ENCODE peak calls at places on chromosomes 7 and 10, in six cellular contexts. G is keratinocyte, N is AG04450, U is mesenchymal stem cell, I is ovary, B is right atrium auricular region. H is an unnamed sample.

GRCh38 chr7:14047709-14048399 is 58.4 kb upstream of the ETV1 start:
- DNase-seq in G (no peak), I (no peak), N (no peak), B (no peak), U (no peak), H (no peak)

GRCh38 chr7:156994417-156994816 is 16.0 kb downstream of the MNX1 start:
- DNase-seq in N (no peak), B (no peak), U (no peak), G (no peak), I (no peak), H (no peak)

GRCh38 chr10:128047337-128047736 is 78.9 kb downstream of the MKI67 start:
- DNase-seq in G (peak), N (no peak), U (peak), B (peak), I (peak), H (no peak)

GRCh38 chr10:18681366-18681765 is 22.1 kb downstream of the ARL5B start:
- DNase-seq in I (no peak), G (no peak), B (no peak), N (no peak), U (peak), H (peak)

GRCh38 chr7:102396710-102397019 is 502 bp downstream of the PRKRIP1 start:
- DNase-seq in I (no peak), N (no peak), B (no peak), G (no peak), U (no peak), H (no peak)

GRCh38 chr10:133257489-133258065 is 19.1 kb downstream of the ADAM8 start:
- DNase-seq in I (peak), B (peak), U (peak), G (no peak), N (no peak), H (peak)

GRCh38 chr7:120729300-120729699 is 128.6 kb downstream of the TSPAN12 start:
- DNase-seq in I (no peak), N (no peak), G (no peak), B (no peak), U (peak), H (no peak)

GRCh38 chr7:50603288-50603687 is 38.1 kb upstream of the DDC start:
- DNase-seq in N (no peak), I (no peak), U (no peak), G (no peak), B (no peak), H (no peak)

GRCh38 chr10:61280303-61280702 is 172.9 kb downstream of the TMEM26 start:
- DNase-seq in G (no peak), U (peak), N (no peak), B (no peak), I (no peak), H (peak)

GRCh38 chr10:110699859-110700468 is 55.8 kb downstream of the RBM20 start:
- DNase-seq in U (no peak), N (no peak), I (no peak), B (no peak), G (no peak), H (no peak)

GRCh38 chr7:117937049-117937448 is 63.8 kb upstream of the CTTNBP2 start:
- DNase-seq in U (no peak), B (no peak), G (no peak), I (no peak), N (no peak), H (no peak)

GRCh38 chr7:29287366-29287765 is 92.8 kb downstream of the CHN2 start:
- DNase-seq in B (no peak), I (no peak), G (peak), N (no peak), U (peak), H (peak)

GRCh38 chr10:130108934-130109604 is 1.6 kb downstream of the C10orf143 start:
- DNase-seq in I (no peak), N (no peak), G (no peak), U (no peak), B (no peak), H (no peak)
- H3K4me3 ChIP-seq in I (no peak), N (peak), G (peak), U (peak), B (peak), H (peak)

DNA sequence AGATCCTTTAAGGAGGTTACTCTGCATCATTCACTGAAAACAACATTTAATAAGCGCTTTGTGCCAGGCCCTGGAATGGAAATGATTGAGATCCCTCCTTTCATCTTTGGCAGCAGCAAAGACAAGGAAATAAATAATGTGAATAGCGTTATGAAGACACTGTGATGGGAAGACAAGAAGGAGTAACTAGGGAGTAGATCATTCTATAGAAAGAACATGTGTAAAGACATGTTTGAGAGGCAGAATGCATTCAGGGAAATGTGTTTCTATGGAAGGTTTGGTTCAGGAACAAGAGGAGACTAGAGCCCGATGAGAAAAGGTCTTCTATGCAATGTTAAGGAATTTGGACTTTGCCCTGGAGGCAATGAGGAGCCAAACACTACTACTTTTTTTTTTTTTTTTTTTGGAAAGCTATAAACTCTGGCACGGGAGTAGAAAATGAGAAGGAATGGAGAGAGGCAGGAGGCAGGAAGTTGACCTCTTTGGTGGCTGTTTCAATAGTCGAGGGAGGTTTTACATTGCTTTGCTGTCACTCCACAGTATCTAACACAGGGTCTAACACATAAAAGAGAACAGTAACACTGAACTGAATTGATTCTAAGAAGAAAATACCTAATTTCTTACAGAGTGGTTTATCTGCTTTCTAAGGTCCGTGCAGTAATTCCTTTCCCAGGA is 44.9 kb downstream of the SMURF1 start:
- DNase-seq in G (no peak), B (no peak), N (no peak), U (peak), I (no peak), H (no peak)
- H3K4me3 ChIP-seq in G (peak), B (no peak), N (no peak), U (peak), I (no peak), H (no peak)

DNA sequence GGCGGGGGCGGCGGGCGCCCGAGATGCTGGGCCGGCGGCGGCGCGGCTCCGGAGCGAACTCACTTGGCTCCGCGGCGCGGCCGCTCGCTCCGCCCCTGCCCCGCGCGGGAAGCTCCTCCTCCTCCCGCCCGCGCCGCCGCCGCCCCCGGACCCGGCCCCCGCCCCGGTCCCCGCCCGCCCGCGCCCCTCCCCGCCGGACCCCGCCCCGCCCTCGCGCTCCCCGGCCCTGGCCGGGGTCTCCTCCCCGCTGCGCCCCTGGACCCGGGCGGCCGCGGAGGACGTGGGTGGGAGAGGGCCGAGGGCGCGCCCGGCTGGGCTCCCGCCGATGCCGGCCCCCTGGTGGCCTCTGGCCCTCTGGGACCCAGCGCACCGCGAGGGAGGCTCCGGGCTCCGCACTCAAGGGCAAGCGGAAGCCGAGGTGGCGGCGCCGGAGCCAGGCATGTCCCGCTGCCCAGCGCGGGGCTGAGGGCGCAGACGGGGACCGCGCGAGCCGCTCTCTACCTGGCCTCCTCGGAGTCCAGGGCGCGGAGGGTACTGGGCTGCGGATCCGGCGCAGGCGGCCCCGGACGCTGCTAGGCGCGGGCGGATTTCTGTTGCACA is at the start of gene TCERG1L:
- DNase-seq in I (peak), U (no peak), G (no peak), B (no peak), N (no peak), H (no peak)
- H3K4me3 ChIP-seq in I (peak), U (no peak), G (no peak), B (peak), N (no peak), H (no peak)

GRCh38 chr7:112263519-112263918 is 57.0 kb downstream of the ZNF277 start:
- DNase-seq in I (no peak), U (no peak), B (no peak), N (no peak), G (no peak), H (no peak)
- H3K4me3 ChIP-seq in I (no peak), U (no peak), B (no peak), N (no peak), G (no peak), H (no peak)

GRCh38 chr7:1927942-1928341 is 257.9 kb downstream of the ELFN1 start:
- DNase-seq in U (no peak), B (no peak), N (no peak), G (no peak), I (no peak), H (no peak)

GRCh38 chr7:1925349-1925748 is 255.3 kb downstream of the ELFN1 start:
- DNase-seq in N (no peak), G (no peak), U (no peak), I (no peak), B (no peak), H (no peak)

GRCh38 chr7:1924185-1924817 is 254.2 kb downstream of the ELFN1 start:
- DNase-seq in I (no peak), N (no peak), G (no peak), U (peak), B (no peak), H (peak)

GRCh38 chr7:1926908-1927306 is 256.8 kb downstream of the ELFN1 start:
- DNase-seq in G (no peak), B (no peak), I (no peak), N (no peak), U (no peak), H (no peak)

GRCh38 chr7:1925973-1926907 is 256.2 kb downstream of the ELFN1 start:
- DNase-seq in N (no peak), I (no peak), U (no peak), B (no peak), G (no peak), H (no peak)
- H3K4me3 ChIP-seq in N (no peak), I (no peak), U (no peak), B (no peak), G (no peak), H (no peak)

GRCh38 chr7:99211241-99211602 is 3.3 kb upstream of the KPNA7 start:
- DNase-seq in I (no peak), N (no peak), G (no peak), B (no peak), U (no peak), H (no peak)
- H3K4me3 ChIP-seq in I (no peak), N (no peak), G (no peak), B (no peak), U (no peak), H (no peak)